ENCODE peak calls at places on chromosomes 13 and 19, in eight cellular contexts. I, Z, F, U, J, V, M and C are unnamed samples.

GRCh38 chr19:16273005-16273404 is 51.6 kb upstream of the KLF2 start:
- DNase-seq in I (no peak), Z (no peak), F (no peak), U (no peak), J (no peak), V (no peak), M (no peak), C (no peak)

GRCh38 chr13:31045621-31046081 is 113.2 kb downstream of the TEX26 start:
- DNase-seq in I (peak; percentile 83), Z (peak; percentile 69), F (peak; percentile 63), U (no peak), J (peak; percentile 61), V (peak; percentile 90), M (peak; percentile 75), C (peak; percentile 69)

GRCh38 chr13:20873348-20873747 is 29.2 kb downstream of the XPO4 start:
- DNase-seq in I (no peak), Z (no peak), F (no peak), U (no peak), J (no peak), V (no peak), M (no peak), C (no peak)

GRCh38 chr13:39777527-39778061 is 122.1 kb downstream of the COG6 start:
- DNase-seq in I (no peak), Z (no peak), F (no peak), U (no peak), J (no peak), V (peak; percentile 58), M (peak; percentile 31), C (no peak)

GRCh38 chr13:20772401-20773131 is 1.2 kb downstream of the EEF1AKMT1 start:
- DNase-seq in I (no peak), Z (no peak), F (no peak), U (no peak), J (no peak), V (no peak), M (no peak), C (no peak)

GRCh38 chr13:19601749-19602725 is 31.4 kb upstream of the MPHOSPH8 start:
- DNase-seq in I (peak; percentile 34), Z (peak; percentile 37), F (peak; percentile 18), U (no peak), J (no peak), V (peak; percentile 53), M (peak; percentile 36), C (peak; percentile 28)

GRCh38 chr19:19078801-19079200 is 15.0 kb downstream of the SLC25A42 start:
- DNase-seq in I (no peak), Z (no peak), F (no peak), U (no peak), J (no peak), V (no peak), M (no peak), C (no peak)

GRCh38 chr13:42497798-42498197 is 76.2 kb upstream of the TNFSF11 start:
- DNase-seq in I (no peak), Z (no peak), F (no peak), U (no peak), J (no peak), V (no peak), M (no peak), C (no peak)

GRCh38 chr19:437027-437426 is 23.8 kb downstream of the SHC2 start:
- DNase-seq in I (no peak), Z (no peak), F (no peak), U (no peak), J (no peak), V (no peak), M (no peak), C (no peak)

GRCh38 chr19:13396256-13397080 is 109.8 kb downstream of the CACNA1A start:
- DNase-seq in I (peak; percentile 15), Z (no peak), F (peak; percentile 49), U (peak; percentile 29), J (no peak), V (peak; percentile 49), M (peak; percentile 27), C (peak; percentile 3)

GRCh38 chr19:4038661-4039096 is 28.0 kb downstream of the ZBTB7A start:
- DNase-seq in I (no peak), Z (no peak), F (no peak), U (no peak), J (no peak), V (no peak), M (no peak), C (no peak)

GRCh38 chr19:39119830-39120229 is 5.8 kb upstream of the PAK4 start:
- DNase-seq in I (no peak), Z (no peak), F (no peak), U (no peak), J (no peak), V (no peak), M (no peak), C (no peak)

GRCh38 chr19:4571305-4571917 is 11.9 kb upstream of the SEMA6B start:
- DNase-seq in I (no peak), Z (no peak), F (no peak), U (no peak), J (no peak), V (no peak), M (no peak), C (no peak)

GRCh38 chr19:3028305-3029069 is 593 bp downstream of the TLE2 start:
- DNase-seq in I (peak; percentile 48), Z (no peak), F (no peak), U (no peak), J (no peak), V (no peak), M (no peak), C (peak; percentile 68)

GRCh38 chr19:3031607-3031867 is 2.5 kb upstream of the TLE2 start:
- DNase-seq in I (no peak), Z (no peak), F (no peak), U (no peak), J (no peak), V (no peak), M (no peak), C (no peak)

GRCh38 chr19:3027981-3028304 is 1.1 kb downstream of the TLE2 start:
- DNase-seq in I (peak; percentile 59), Z (no peak), F (no peak), U (no peak), J (no peak), V (no peak), M (no peak), C (no peak)

GRCh38 chr19:3027292-3027691 is 1.8 kb downstream of the TLE2 start:
- DNase-seq in I (no peak), Z (no peak), F (no peak), U (no peak), J (no peak), V (no peak), M (no peak), C (no peak)

GRCh38 chr19:3029070-3029923 is at the start of gene TLE2:
- DNase-seq in I (no peak), Z (peak; percentile 39), F (no peak), U (no peak), J (no peak), V (no peak), M (no peak), C (peak; percentile 58)
- H3K4me3 ChIP-seq in I (peak within 1 kb of the TSS; percentile 79), Z (peak within 1 kb of the TSS; percentile 73), F (peak within 1 kb of the TSS; percentile 73), U (peak within 1 kb of the TSS; percentile 56), J (peak within 1 kb of the TSS; percentile 70), V (peak within 1 kb of the TSS; percentile 70), M (peak within 1 kb of the TSS; percentile 77), C (peak within 1 kb of the TSS; percentile 59)

GRCh38 chr13:111282997-111283396 is 37.4 kb upstream of the TEX29 start:
- DNase-seq in I (no peak), Z (no peak), F (no peak), U (no peak), J (no peak), V (no peak), M (peak; percentile 47), C (no peak)
- H3K27ac ChIP-seq in I (peak overlapping the region; percentile 71), Z (peak overlapping the region; percentile 73), F (no peak overlapping the region), U (no peak overlapping the region), J (no peak overlapping the region), V (no peak overlapping the region), M (peak overlapping the region; percentile 68), C (no peak overlapping the region)

GRCh38 chr19:41437944-41438574 is 1.7 kb downstream of the DMAC2 start:
- DNase-seq in I (no peak), Z (no peak), F (no peak), U (no peak), J (peak; percentile 15), V (no peak), M (no peak), C (no peak)

GRCh38 chr19:41441321-41441945 is 1.5 kb upstream of the ERICH4 start:
- DNase-seq in I (peak; percentile 8), Z (no peak), F (no peak), U (no peak), J (peak; percentile 28), V (no peak), M (no peak), C (no peak)

GRCh38 chr19:41436664-41436951 is 3.1 kb downstream of the DMAC2 start:
- DNase-seq in I (no peak), Z (no peak), F (no peak), U (no peak), J (no peak), V (no peak), M (no peak), C (no peak)

GRCh38 chr19:41442473-41443360 is at the start of gene ERICH4:
- DNase-seq in I (peak; percentile 6), Z (no peak), F (no peak), U (no peak), J (peak; percentile 38), V (no peak), M (no peak), C (no peak)

DNA sequence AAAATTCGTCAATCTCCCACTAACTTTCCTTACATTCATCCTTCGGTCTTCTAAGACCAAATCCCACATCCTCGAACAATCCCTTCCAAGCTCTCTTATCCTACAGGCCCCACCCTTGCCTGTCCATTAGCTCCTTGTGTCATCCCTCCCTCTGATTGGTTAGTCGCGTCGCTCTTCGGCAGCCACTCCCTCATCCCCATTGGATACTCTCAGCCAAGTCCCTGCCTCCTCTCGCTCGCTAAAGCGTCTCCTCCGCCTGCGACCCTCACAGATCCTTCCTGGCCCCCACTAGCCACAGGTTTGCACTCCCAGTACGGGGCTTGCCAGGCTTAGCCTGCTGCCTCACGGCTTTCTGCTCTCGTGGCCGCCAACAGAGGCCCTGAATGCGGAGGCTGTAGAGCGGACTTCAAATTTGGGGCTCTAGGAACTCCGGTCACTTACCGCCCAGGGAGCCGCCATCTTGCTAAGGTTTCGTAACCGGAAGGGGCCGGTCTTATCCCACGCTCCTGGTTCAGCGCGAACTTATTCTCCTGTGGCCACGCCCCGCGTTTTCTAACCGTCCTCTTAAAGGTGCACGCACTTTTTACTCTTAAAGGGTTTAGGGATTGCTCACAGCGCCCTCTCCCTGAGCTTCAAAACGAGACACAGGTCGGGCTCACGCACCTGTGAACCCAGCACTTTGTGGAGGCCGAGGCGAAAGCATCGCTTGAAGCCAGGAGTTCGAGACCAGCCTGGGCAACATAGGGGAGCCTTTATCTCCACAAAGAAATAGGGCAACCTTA is at the start of gene DMAC2:
- DNase-seq in I (peak; percentile 99), Z (peak; percentile 99), F (peak; percentile 92), U (peak; percentile 99), J (peak; percentile 96), V (peak; percentile 100), M (peak; percentile 98), C (peak; percentile 99)
- TF ChIP-seq POLR2A in I (peak; percentile 82), Z (no peak), F (peak; percentile 27), U (peak; percentile 71), J (peak; percentile 46), V (peak; percentile 80), M (no peak), C (peak; percentile 74)

DNA sequence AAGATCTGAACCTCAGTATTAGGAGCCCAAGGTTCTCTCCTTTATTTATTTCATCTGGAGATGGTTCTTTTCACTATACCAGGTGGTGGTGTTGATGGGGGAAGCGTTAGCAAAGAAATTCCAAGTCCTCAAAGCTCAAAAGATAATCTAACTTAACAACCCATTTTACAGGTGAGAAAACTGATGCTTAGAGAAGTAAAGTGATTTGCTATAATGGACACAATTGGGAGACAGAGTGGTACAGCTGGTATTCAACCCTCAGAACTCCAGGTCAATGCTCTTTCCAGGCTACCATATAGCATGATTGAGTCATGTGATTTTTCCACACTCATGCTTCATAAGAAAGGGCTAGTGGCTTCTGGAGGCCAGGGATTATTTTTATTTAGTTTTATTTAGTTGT is 25.0 kb upstream of the URAD start:
- DNase-seq in I (no peak), Z (no peak), F (no peak), U (no peak), J (no peak), V (no peak), M (no peak), C (no peak)
- H3K4me3 ChIP-seq in I (no peak overlapping the region), Z (no peak overlapping the region), F (no peak overlapping the region), U (no peak overlapping the region), J (no peak overlapping the region), V (no peak overlapping the region), M (no peak overlapping the region), C (no peak overlapping the region)